ENCODE peak calls at places on chromosomes 16 and 17, in five cellular contexts. One of them, this sample, is unnamed.
A peak's percentile ranks its signal among the peaks of the same experiment; 100 is the strongest.

GRCh38 chr16:89855986-89856385 is 17.4 kb upstream of the TCF25 start:
- DNase-seq in gastrocnemius medialis: no peak
- DNase-seq in H9: no peak
- DNase-seq in stomach: no peak
- DNase-seq in right cardiac atrium: no peak
- DNase-seq in this sample: no peak

GRCh38 chr16:1674751-1675664 is 3.1 kb upstream of the JPT2 start:
- DNase-seq in gastrocnemius medialis: no peak
- DNase-seq in right cardiac atrium: no peak
- DNase-seq in stomach: no peak
- DNase-seq in H9: no peak
- DNase-seq in this sample: no peak

GRCh38 chr17:7781467-7781866 is 52.5 kb upstream of the KDM6B start:
- DNase-seq in gastrocnemius medialis: no peak
- DNase-seq in stomach: no peak
- DNase-seq in H9: no peak
- DNase-seq in right cardiac atrium: no peak
- DNase-seq in this sample: peak; percentile 60

GRCh38 chr16:75230471-75231110 is 11.8 kb downstream of the CTRB1 start:
- DNase-seq in stomach: no peak
- DNase-seq in right cardiac atrium: no peak
- DNase-seq in gastrocnemius medialis: peak; percentile 77
- DNase-seq in H9: no peak
- DNase-seq in this sample: no peak

GRCh38 chr17:66638707-66639479 is 196.0 kb upstream of the CACNG5 start:
- DNase-seq in right cardiac atrium: no peak
- DNase-seq in H9: no peak
- DNase-seq in gastrocnemius medialis: no peak
- DNase-seq in stomach: no peak
- DNase-seq in this sample: no peak

GRCh38 chr17:49450735-49451134 is 36.1 kb upstream of the PHB1 start:
- DNase-seq in gastrocnemius medialis: no peak
- DNase-seq in H9: no peak
- DNase-seq in stomach: no peak
- DNase-seq in right cardiac atrium: no peak
- DNase-seq in this sample: no peak

GRCh38 chr17:74147436-74147835 is 56.0 kb upstream of the RPL38 start:
- DNase-seq in H9: peak; percentile 13
- DNase-seq in right cardiac atrium: no peak
- DNase-seq in stomach: no peak
- DNase-seq in gastrocnemius medialis: no peak
- DNase-seq in this sample: no peak

GRCh38 chr16:70523621-70524405 is at the start of gene SF3B3:
- DNase-seq in stomach: peak; percentile 69
- DNase-seq in right cardiac atrium: no peak
- DNase-seq in H9: peak; percentile 52
- DNase-seq in gastrocnemius medialis: peak; percentile 45
- DNase-seq in this sample: peak; percentile 67

GRCh38 chr16:3317315-3317999 is 12.2 kb downstream of the ZNF75A start:
- DNase-seq in stomach: no peak
- DNase-seq in right cardiac atrium: no peak
- DNase-seq in H9: no peak
- DNase-seq in gastrocnemius medialis: no peak
- DNase-seq in this sample: no peak

GRCh38 chr16:14501331-14502255 is 128.5 kb downstream of the PARN start:
- DNase-seq in H9: peak; percentile 80
- DNase-seq in gastrocnemius medialis: peak; percentile 91
- DNase-seq in right cardiac atrium: peak; percentile 89
- DNase-seq in stomach: peak; percentile 89
- DNase-seq in this sample: peak; percentile 84

GRCh38 chr17:44555056-44555455 is 2.2 kb upstream of the FZD2 start:
- DNase-seq in right cardiac atrium: no peak
- DNase-seq in gastrocnemius medialis: no peak
- DNase-seq in H9: no peak
- DNase-seq in stomach: no peak
- DNase-seq in this sample: no peak

GRCh38 chr17:76791053-76791980 is 53.4 kb downstream of the MFSD11 start:
- DNase-seq in stomach: peak; percentile 27
- DNase-seq in H9: no peak
- DNase-seq in gastrocnemius medialis: no peak
- DNase-seq in right cardiac atrium: no peak
- DNase-seq in this sample: no peak

GRCh38 chr17:32486091-32486700 is 597 bp upstream of the CDK5R1 start:
- DNase-seq in H9: peak; percentile 88
- DNase-seq in right cardiac atrium: peak; percentile 74
- DNase-seq in stomach: peak; percentile 76
- DNase-seq in gastrocnemius medialis: peak; percentile 46
- DNase-seq in this sample: peak; percentile 43

DNA sequence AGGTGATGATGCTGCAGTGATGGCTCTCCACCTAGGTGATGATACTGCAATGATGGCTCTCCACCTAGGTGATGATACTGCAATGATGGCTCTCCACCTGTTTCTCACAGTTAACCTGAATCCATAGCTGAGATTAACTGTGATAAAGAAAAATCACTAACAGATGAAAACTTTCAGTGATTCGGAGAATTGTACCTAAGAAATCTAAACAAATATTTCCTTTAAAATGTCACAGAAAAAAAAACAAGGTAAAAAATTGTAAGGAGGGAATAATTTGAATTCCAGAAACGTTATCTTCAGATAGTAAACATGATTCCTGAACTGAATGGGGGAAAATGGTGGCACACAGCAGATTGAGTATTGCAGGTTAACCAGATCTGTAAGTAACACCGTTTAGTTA is 113.4 kb downstream of the MAP2K4 start:
- DNase-seq in stomach: no peak
- DNase-seq in H9: no peak
- DNase-seq in right cardiac atrium: no peak
- DNase-seq in gastrocnemius medialis: no peak
- DNase-seq in this sample: no peak
- H3K4me1 ChIP-seq in stomach: no peaks in the 10 kb centered on the region
- H3K4me1 ChIP-seq in H9: no peaks in the 10 kb centered on the region
- H3K4me1 ChIP-seq in right cardiac atrium: no peaks in the 10 kb centered on the region
- H3K4me1 ChIP-seq in gastrocnemius medialis: no peaks in the 10 kb centered on the region
- H3K4me1 ChIP-seq in this sample: no peaks in the 10 kb centered on the region

GRCh38 chr16:30850246-30850645 is 43.6 kb downstream of the BCL7C start:
- DNase-seq in H9: no peak
- DNase-seq in stomach: no peak
- DNase-seq in right cardiac atrium: no peak
- DNase-seq in gastrocnemius medialis: no peak
- DNase-seq in this sample: no peak

GRCh38 chr16:30844346-30844670 is 49.6 kb downstream of the BCL7C start:
- DNase-seq in right cardiac atrium: no peak
- DNase-seq in stomach: no peak
- DNase-seq in gastrocnemius medialis: no peak
- DNase-seq in H9: no peak
- DNase-seq in this sample: no peak

GRCh38 chr16:30843501-30843900 is 50.4 kb downstream of the BCL7C start:
- DNase-seq in H9: no peak
- DNase-seq in right cardiac atrium: no peak
- DNase-seq in gastrocnemius medialis: no peak
- DNase-seq in stomach: no peak
- DNase-seq in this sample: no peak

GRCh38 chr16:30844671-30845449 is 49.0 kb downstream of the BCL7C start:
- DNase-seq in gastrocnemius medialis: peak; percentile 67
- DNase-seq in stomach: peak; percentile 70
- DNase-seq in right cardiac atrium: peak; percentile 60
- DNase-seq in H9: peak; percentile 74
- DNase-seq in this sample: peak; percentile 86

DNA sequence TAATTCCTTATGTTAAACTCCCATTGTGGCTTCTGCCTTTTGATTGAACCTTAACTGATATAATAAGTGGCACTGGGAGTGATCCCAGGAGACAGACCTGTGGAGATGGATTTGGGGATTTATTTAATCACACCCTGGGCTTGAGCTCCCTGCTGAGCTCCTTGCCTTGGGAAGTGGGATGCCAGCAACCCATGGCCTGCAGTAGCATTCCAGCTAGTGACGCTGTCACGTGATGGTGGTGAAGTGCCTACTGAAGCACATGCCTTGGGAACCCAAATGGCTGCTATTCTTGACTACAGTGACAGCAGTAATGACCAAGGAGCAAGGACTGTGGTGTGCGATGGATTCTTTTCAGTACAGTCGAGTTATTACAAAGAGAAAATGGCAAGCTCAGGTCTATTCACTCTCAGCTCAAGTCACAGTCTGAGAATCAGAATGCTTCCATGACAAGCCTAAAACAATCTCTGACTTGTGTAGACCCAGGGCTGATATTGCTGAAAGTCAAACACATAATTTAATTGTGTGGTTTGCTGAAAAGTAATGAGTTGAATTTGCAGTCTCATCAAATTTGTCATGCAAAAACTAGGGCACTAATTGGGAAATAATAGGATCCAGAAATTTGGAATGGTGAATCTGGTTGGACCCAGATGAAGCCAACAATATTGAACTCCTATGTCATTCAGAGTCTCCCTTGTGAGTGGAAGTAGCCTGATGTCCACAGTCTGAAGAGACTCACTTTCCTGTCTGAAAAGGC is 47.1 kb downstream of the BCL7C start:
- DNase-seq in stomach: no peak
- DNase-seq in gastrocnemius medialis: no peak
- DNase-seq in right cardiac atrium: no peak
- DNase-seq in H9: no peak
- DNase-seq in this sample: no peak
- H3K27ac ChIP-seq in stomach: no peak overlapping the region
- H3K27ac ChIP-seq in gastrocnemius medialis: no peak overlapping the region
- H3K27ac ChIP-seq in right cardiac atrium: no peak overlapping the region
- H3K27ac ChIP-seq in H9: no peak overlapping the region
- H3K27ac ChIP-seq in this sample: no peak overlapping the region

DNA sequence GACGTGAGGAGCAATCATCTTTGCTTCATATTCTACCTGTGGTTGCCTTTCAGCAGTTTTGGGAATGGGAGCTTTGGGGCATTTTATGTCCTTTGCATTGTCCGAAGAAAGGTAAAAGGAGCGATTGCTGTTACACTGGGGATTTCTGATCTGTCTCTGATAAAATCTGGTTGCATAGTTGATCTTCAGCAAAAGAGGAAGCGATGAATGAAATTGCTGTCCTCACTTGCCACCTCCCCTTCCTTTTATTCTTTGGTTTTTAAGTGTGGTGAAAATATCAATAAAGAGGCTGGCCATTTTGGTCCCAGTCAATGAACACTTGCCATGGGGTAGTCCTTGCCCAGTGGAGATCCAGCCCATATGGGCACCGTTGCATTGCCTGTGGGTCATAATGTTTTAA is 236.8 kb downstream of the MSI2 start:
- DNase-seq in stomach: no peak
- DNase-seq in H9: no peak
- DNase-seq in right cardiac atrium: no peak
- DNase-seq in gastrocnemius medialis: no peak
- DNase-seq in this sample: no peak
- H3K4me1 ChIP-seq in stomach: no peaks in the 10 kb centered on the region
- H3K4me1 ChIP-seq in H9: peaks cover 2% of the 10 kb centered on the region
- H3K4me1 ChIP-seq in right cardiac atrium: peaks cover 11% of the 10 kb centered on the region
- H3K4me1 ChIP-seq in gastrocnemius medialis: peaks cover 62% of the 10 kb centered on the region
- H3K4me1 ChIP-seq in this sample: peaks cover 16% of the 10 kb centered on the region

DNA sequence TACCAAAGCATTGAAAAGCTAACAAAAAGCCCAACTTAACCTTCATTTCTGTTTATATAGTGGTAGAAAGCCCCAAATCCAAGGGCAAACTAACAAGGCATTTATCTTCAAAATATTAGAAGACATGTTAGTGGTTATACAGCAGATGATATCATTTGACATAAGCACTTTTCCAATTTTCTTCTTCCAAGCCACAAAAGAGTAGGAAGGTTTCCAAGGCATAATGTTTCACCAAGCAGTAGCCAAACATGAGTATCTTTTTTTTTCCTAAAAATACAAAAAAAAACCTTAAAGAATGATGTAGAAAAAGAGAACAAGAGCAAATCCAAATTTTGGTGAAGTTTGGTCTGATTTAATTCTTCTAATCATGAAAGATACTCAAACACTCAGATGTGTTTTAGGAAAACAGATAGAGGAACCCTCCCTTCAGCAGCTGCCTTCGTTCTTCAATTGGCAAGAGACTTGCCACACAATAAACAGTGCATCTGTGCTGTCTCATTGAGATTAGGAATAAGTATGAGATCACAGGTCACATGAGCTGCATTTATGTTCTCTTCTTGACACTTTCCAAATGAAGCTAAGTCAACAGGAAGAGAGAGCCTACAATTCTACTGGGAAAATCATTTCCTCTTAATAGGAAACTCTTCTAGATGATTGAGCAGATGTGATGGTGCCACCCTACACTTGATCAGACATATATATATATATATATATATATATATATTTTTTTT is 106.7 kb downstream of the TTC19 start:
- DNase-seq in stomach: no peak
- DNase-seq in right cardiac atrium: no peak
- DNase-seq in gastrocnemius medialis: peak; percentile 4
- DNase-seq in H9: no peak
- DNase-seq in this sample: no peak
- H3K27ac ChIP-seq in stomach: peak overlapping the region; percentile 12
- H3K27ac ChIP-seq in right cardiac atrium: no peak overlapping the region
- H3K27ac ChIP-seq in gastrocnemius medialis: peak overlapping the region; percentile 72
- H3K27ac ChIP-seq in H9: no peak overlapping the region
- H3K27ac ChIP-seq in this sample: no peak overlapping the region

GRCh38 chr16:81442909-81443687 is 1.5 kb upstream of the CMIP start:
- DNase-seq in gastrocnemius medialis: no peak
- DNase-seq in H9: no peak
- DNase-seq in right cardiac atrium: no peak
- DNase-seq in stomach: no peak
- DNase-seq in this sample: no peak

GRCh38 chr16:81445143-81445922 is 725 bp downstream of the CMIP start:
- DNase-seq in H9: no peak
- DNase-seq in gastrocnemius medialis: no peak
- DNase-seq in stomach: peak; percentile 58
- DNase-seq in right cardiac atrium: peak; percentile 47
- DNase-seq in this sample: no peak

GRCh38 chr16:81445926-81446317 is 1.3 kb downstream of the CMIP start:
- DNase-seq in stomach: no peak
- DNase-seq in gastrocnemius medialis: no peak
- DNase-seq in right cardiac atrium: no peak
- DNase-seq in H9: no peak
- DNase-seq in this sample: no peak

GRCh38 chr16:81443688-81444447 is 740 bp upstream of the CMIP start:
- DNase-seq in gastrocnemius medialis: no peak
- DNase-seq in H9: peak; percentile 52
- DNase-seq in right cardiac atrium: peak; percentile 49
- DNase-seq in stomach: no peak
- DNase-seq in this sample: no peak

GRCh38 chr16:81444448-81445121 is at the start of gene CMIP:
- DNase-seq in H9: peak; percentile 82
- DNase-seq in stomach: peak; percentile 89
- DNase-seq in right cardiac atrium: peak; percentile 90
- DNase-seq in gastrocnemius medialis: peak; percentile 48
- DNase-seq in this sample: peak; percentile 79
- H3K4me1 ChIP-seq in H9: peaks cover 2% of the 10 kb centered on the region
- H3K4me1 ChIP-seq in stomach: peaks cover 56% of the 10 kb centered on the region
- H3K4me1 ChIP-seq in right cardiac atrium: peaks cover 5% of the 10 kb centered on the region
- H3K4me1 ChIP-seq in gastrocnemius medialis: no peaks in the 10 kb centered on the region
- H3K4me1 ChIP-seq in this sample: no peaks in the 10 kb centered on the region

GRCh38 chr17:82551779-82552457 is 32.4 kb downstream of the FOXK2 start:
- DNase-seq in H9: peak; percentile 62
- DNase-seq in gastrocnemius medialis: peak; percentile 54
- DNase-seq in right cardiac atrium: peak; percentile 74
- DNase-seq in stomach: peak; percentile 81
- DNase-seq in this sample: peak; percentile 82
- H3K27ac ChIP-seq in H9: no peak overlapping the region
- H3K27ac ChIP-seq in gastrocnemius medialis: peak overlapping the region; percentile 1
- H3K27ac ChIP-seq in right cardiac atrium: peak overlapping the region; percentile 7
- H3K27ac ChIP-seq in stomach: peak overlapping the region; percentile 18
- H3K27ac ChIP-seq in this sample: peak overlapping the region; percentile 35